ENCODE peak calls at places on chromosomes 3 and 15, in six cellular contexts. One of them, this sample, is unnamed.

GRCh38 chr3:149678365-149678948 is 20.6 kb upstream of the WWTR1 start:
- DNase-seq in coronary artery: no peak
- DNase-seq in mammary epithelial cell: peak
- DNase-seq in body of pancreas: no peak
- DNase-seq in BE2C: peak
- DNase-seq in heart right ventricle: no peak
- DNase-seq in this sample: no peak

GRCh38 chr3:10703875-10704274 is 112.2 kb upstream of the SLC6A11 start:
- DNase-seq in coronary artery: no peak
- DNase-seq in mammary epithelial cell: peak
- DNase-seq in body of pancreas: no peak
- DNase-seq in BE2C: peak
- DNase-seq in heart right ventricle: no peak
- DNase-seq in this sample: peak

GRCh38 chr3:43766672-43767465 is 76.1 kb downstream of the ABHD5 start:
- DNase-seq in coronary artery: no peak
- DNase-seq in mammary epithelial cell: peak
- DNase-seq in body of pancreas: no peak
- DNase-seq in BE2C: no peak
- DNase-seq in heart right ventricle: no peak
- DNase-seq in this sample: no peak

GRCh38 chr3:149441662-149442442 is 32.6 kb upstream of the TM4SF4 start:
- DNase-seq in coronary artery: no peak
- DNase-seq in mammary epithelial cell: no peak
- DNase-seq in body of pancreas: no peak
- DNase-seq in BE2C: no peak
- DNase-seq in heart right ventricle: no peak
- DNase-seq in this sample: no peak

GRCh38 chr15:28133281-28133680 is 34.2 kb upstream of the OCA2 start:
- DNase-seq in coronary artery: no peak
- DNase-seq in mammary epithelial cell: no peak
- DNase-seq in body of pancreas: no peak
- DNase-seq in BE2C: no peak
- DNase-seq in heart right ventricle: no peak
- DNase-seq in this sample: no peak

GRCh38 chr15:79282371-79283251 is at the start of gene ANKRD34C:
- DNase-seq in coronary artery: no peak
- DNase-seq in mammary epithelial cell: no peak
- DNase-seq in body of pancreas: no peak
- DNase-seq in BE2C: peak
- DNase-seq in heart right ventricle: no peak
- DNase-seq in this sample: no peak

GRCh38 chr15:25899870-25900269 is 36.7 kb upstream of the ATP10A start:
- DNase-seq in coronary artery: no peak
- DNase-seq in mammary epithelial cell: no peak
- DNase-seq in body of pancreas: no peak
- DNase-seq in BE2C: no peak
- DNase-seq in heart right ventricle: no peak
- DNase-seq in this sample: no peak

GRCh38 chr3:117754058-117754457 is 1044.5 kb downstream of the TUSC7 start:
- DNase-seq in coronary artery: no peak
- DNase-seq in mammary epithelial cell: no peak
- DNase-seq in body of pancreas: no peak
- DNase-seq in BE2C: no peak
- DNase-seq in heart right ventricle: no peak
- DNase-seq in this sample: no peak

GRCh38 chr15:94235041-94235440 is 3.7 kb downstream of the MCTP2 start:
- DNase-seq in coronary artery: no peak
- DNase-seq in mammary epithelial cell: no peak
- DNase-seq in body of pancreas: no peak
- DNase-seq in BE2C: no peak
- DNase-seq in heart right ventricle: no peak
- DNase-seq in this sample: no peak

GRCh38 chr15:67741313-67741712 is 84.0 kb upstream of the SKOR1 start:
- DNase-seq in coronary artery: no peak
- DNase-seq in mammary epithelial cell: no peak
- DNase-seq in body of pancreas: no peak
- DNase-seq in BE2C: no peak
- DNase-seq in heart right ventricle: no peak
- DNase-seq in this sample: no peak

GRCh38 chr3:22117091-22117490 is 366.1 kb upstream of the ZNF385D start:
- DNase-seq in coronary artery: no peak
- DNase-seq in mammary epithelial cell: no peak
- DNase-seq in body of pancreas: no peak
- DNase-seq in BE2C: no peak
- DNase-seq in heart right ventricle: no peak
- DNase-seq in this sample: no peak

GRCh38 chr3:53159415-53160135 is 1.4 kb upstream of the PRKCD start:
- DNase-seq in coronary artery: no peak
- DNase-seq in mammary epithelial cell: no peak
- DNase-seq in body of pancreas: peak
- DNase-seq in BE2C: no peak
- DNase-seq in heart right ventricle: no peak
- DNase-seq in this sample: no peak

GRCh38 chr15:77243146-77243545 is 172.2 kb upstream of the TSPAN3 start:
- DNase-seq in coronary artery: no peak
- DNase-seq in mammary epithelial cell: no peak
- DNase-seq in body of pancreas: no peak
- DNase-seq in BE2C: no peak
- DNase-seq in heart right ventricle: no peak
- DNase-seq in this sample: peak

GRCh38 chr3:155391583-155391982 is 98.1 kb upstream of the STRIT1 start:
- DNase-seq in coronary artery: no peak
- DNase-seq in mammary epithelial cell: peak
- DNase-seq in body of pancreas: peak
- DNase-seq in BE2C: no peak
- DNase-seq in heart right ventricle: no peak
- DNase-seq in this sample: peak

GRCh38 chr3:142705256-142705655 is 18.6 kb upstream of the TRPC1 start:
- DNase-seq in coronary artery: no peak
- DNase-seq in mammary epithelial cell: no peak
- DNase-seq in body of pancreas: no peak
- DNase-seq in BE2C: peak
- DNase-seq in heart right ventricle: no peak
- DNase-seq in this sample: no peak

GRCh38 chr3:186225603-186226002 is 116.7 kb upstream of the ETV5 start:
- DNase-seq in coronary artery: no peak
- DNase-seq in mammary epithelial cell: no peak
- DNase-seq in body of pancreas: no peak
- DNase-seq in BE2C: no peak
- DNase-seq in heart right ventricle: no peak
- DNase-seq in this sample: no peak

GRCh38 chr3:27253831-27254230 is 115.4 kb downstream of the NEK10 start:
- DNase-seq in coronary artery: no peak
- DNase-seq in mammary epithelial cell: peak
- DNase-seq in body of pancreas: peak
- DNase-seq in BE2C: peak
- DNase-seq in heart right ventricle: no peak
- DNase-seq in this sample: peak

GRCh38 chr3:54188176-54188791 is 65.9 kb downstream of the CACNA2D3 start:
- DNase-seq in coronary artery: no peak
- DNase-seq in mammary epithelial cell: peak
- DNase-seq in body of pancreas: peak
- DNase-seq in BE2C: no peak
- DNase-seq in heart right ventricle: no peak
- DNase-seq in this sample: peak

GRCh38 chr15:70415330-70415884 is 317.7 kb upstream of the TLE3 start:
- DNase-seq in coronary artery: no peak
- DNase-seq in mammary epithelial cell: no peak
- DNase-seq in body of pancreas: no peak
- DNase-seq in BE2C: no peak
- DNase-seq in heart right ventricle: no peak
- DNase-seq in this sample: no peak

GRCh38 chr3:134376385-134376765 is 2.1 kb upstream of the AMOTL2 start:
- DNase-seq in coronary artery: no peak
- DNase-seq in mammary epithelial cell: no peak
- DNase-seq in body of pancreas: no peak
- DNase-seq in BE2C: no peak
- DNase-seq in heart right ventricle: no peak
- DNase-seq in this sample: no peak

GRCh38 chr3:155230382-155230781 is 63.1 kb downstream of the STRIT1 start:
- DNase-seq in coronary artery: no peak
- DNase-seq in mammary epithelial cell: peak
- DNase-seq in body of pancreas: no peak
- DNase-seq in BE2C: no peak
- DNase-seq in heart right ventricle: no peak
- DNase-seq in this sample: peak

GRCh38 chr3:118782755-118783202 is 251.9 kb downstream of the IGSF11 start:
- DNase-seq in coronary artery: no peak
- DNase-seq in mammary epithelial cell: peak
- DNase-seq in body of pancreas: no peak
- DNase-seq in BE2C: no peak
- DNase-seq in heart right ventricle: no peak
- DNase-seq in this sample: no peak

GRCh38 chr3:187318819-187319616 is 27.5 kb upstream of the MASP1 start:
- DNase-seq in coronary artery: no peak
- DNase-seq in mammary epithelial cell: peak
- DNase-seq in body of pancreas: peak
- DNase-seq in BE2C: peak
- DNase-seq in heart right ventricle: no peak
- DNase-seq in this sample: peak

GRCh38 chr3:88617283-88617682 is 467.5 kb downstream of the C3orf38 start:
- DNase-seq in coronary artery: no peak
- DNase-seq in mammary epithelial cell: no peak
- DNase-seq in body of pancreas: no peak
- DNase-seq in BE2C: no peak
- DNase-seq in heart right ventricle: no peak
- DNase-seq in this sample: no peak

GRCh38 chr15:62658498-62658897 is 384.0 kb upstream of the TPM1 start:
- DNase-seq in coronary artery: no peak
- DNase-seq in mammary epithelial cell: peak
- DNase-seq in body of pancreas: peak
- DNase-seq in BE2C: no peak
- DNase-seq in heart right ventricle: peak
- DNase-seq in this sample: no peak

GRCh38 chr3:89851974-89852621 is 744.7 kb downstream of the EPHA3 start:
- DNase-seq in coronary artery: no peak
- DNase-seq in mammary epithelial cell: no peak
- DNase-seq in body of pancreas: peak
- DNase-seq in BE2C: peak
- DNase-seq in heart right ventricle: peak
- DNase-seq in this sample: peak
- TF ChIP-seq CTCF in coronary artery: no peak
- TF ChIP-seq CTCF in mammary epithelial cell: peak
- TF ChIP-seq CTCF in body of pancreas: peak
- TF ChIP-seq CTCF in BE2C: peak
- TF ChIP-seq CTCF in heart right ventricle: peak
- TF ChIP-seq CTCF in this sample: peak

DNA sequence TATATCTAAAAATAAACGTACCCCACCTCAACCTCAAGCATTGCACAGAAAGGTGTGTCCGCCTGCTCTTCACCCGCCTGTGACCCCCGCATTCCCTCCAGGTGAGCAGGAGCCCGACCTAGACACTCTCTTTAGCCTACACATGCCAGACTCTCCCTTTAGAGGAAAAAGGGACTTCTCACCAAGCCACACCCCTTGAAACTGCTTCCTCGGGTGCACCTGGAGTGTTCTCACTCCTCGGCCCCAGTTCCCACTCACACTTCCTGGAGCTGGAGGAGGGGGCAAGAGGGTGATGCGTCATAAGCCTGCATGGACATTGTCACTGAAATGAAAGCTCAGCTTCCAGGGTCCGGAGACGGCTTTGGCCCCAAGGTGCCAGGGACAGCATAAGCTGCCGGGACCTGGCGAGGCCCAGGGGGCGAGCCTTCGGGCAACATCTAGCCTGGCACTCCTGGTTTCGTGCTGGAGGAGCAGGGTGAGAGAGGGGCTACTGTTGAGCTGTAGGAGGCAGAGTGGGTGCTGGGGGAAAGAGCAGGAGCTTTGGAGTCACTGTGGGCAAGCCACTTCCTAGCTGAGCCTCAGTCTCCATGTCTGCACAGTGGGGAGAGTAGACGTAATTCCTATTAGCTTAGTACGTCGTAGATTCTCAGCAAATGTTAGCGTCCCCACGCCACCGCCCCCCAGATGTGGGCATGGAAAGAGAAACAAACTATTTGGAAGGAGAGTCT is 9.8 kb upstream of the MUC4 start:
- DNase-seq in coronary artery: no peak
- DNase-seq in mammary epithelial cell: no peak
- DNase-seq in body of pancreas: peak
- DNase-seq in BE2C: no peak
- DNase-seq in heart right ventricle: no peak
- DNase-seq in this sample: no peak
- H3K4me3 ChIP-seq in coronary artery: no peak
- H3K4me3 ChIP-seq in mammary epithelial cell: no peak
- H3K4me3 ChIP-seq in body of pancreas: no peak
- H3K4me3 ChIP-seq in BE2C: no peak
- H3K4me3 ChIP-seq in heart right ventricle: no peak
- H3K4me3 ChIP-seq in this sample: no peak

GRCh38 chr15:58058068-58058467 is 7.4 kb downstream of the ALDH1A2 start:
- DNase-seq in coronary artery: no peak
- DNase-seq in mammary epithelial cell: no peak
- DNase-seq in body of pancreas: no peak
- DNase-seq in BE2C: no peak
- DNase-seq in heart right ventricle: no peak
- DNase-seq in this sample: no peak

GRCh38 chr15:58058729-58059128 is 6.8 kb downstream of the ALDH1A2 start:
- DNase-seq in coronary artery: no peak
- DNase-seq in mammary epithelial cell: no peak
- DNase-seq in body of pancreas: no peak
- DNase-seq in BE2C: no peak
- DNase-seq in heart right ventricle: no peak
- DNase-seq in this sample: no peak

GRCh38 chr15:58053236-58054153 is 12.0 kb downstream of the ALDH1A2 start:
- DNase-seq in coronary artery: no peak
- DNase-seq in mammary epithelial cell: no peak
- DNase-seq in body of pancreas: no peak
- DNase-seq in BE2C: no peak
- DNase-seq in heart right ventricle: no peak
- DNase-seq in this sample: no peak

GRCh38 chr15:58057559-58057958 is 8.0 kb downstream of the ALDH1A2 start:
- DNase-seq in coronary artery: no peak
- DNase-seq in mammary epithelial cell: peak
- DNase-seq in body of pancreas: no peak
- DNase-seq in BE2C: no peak
- DNase-seq in heart right ventricle: no peak
- DNase-seq in this sample: no peak

DNA sequence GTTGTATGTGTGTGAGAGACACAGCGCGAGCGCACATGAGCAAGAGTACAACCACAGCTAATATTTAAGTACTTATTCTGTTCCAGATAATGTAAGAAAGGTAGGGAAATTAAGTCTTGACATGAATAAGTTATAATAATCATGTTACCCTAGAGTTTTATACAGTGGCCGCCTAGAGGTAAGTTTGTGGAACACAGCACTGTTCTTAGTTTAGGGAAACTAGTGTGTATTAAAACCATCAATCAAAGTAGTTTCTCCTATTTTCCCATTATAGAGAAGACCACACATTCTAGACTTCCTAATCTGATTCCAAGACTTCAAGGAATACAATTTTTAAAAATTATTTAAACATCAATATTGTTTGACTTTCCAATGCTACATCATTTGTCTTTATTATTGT is 9.5 kb downstream of the ALDH1A2 start:
- DNase-seq in coronary artery: no peak
- DNase-seq in mammary epithelial cell: no peak
- DNase-seq in body of pancreas: no peak
- DNase-seq in BE2C: no peak
- DNase-seq in heart right ventricle: no peak
- DNase-seq in this sample: no peak
- TF ChIP-seq CTCF in coronary artery: no peak
- TF ChIP-seq CTCF in mammary epithelial cell: peak
- TF ChIP-seq CTCF in body of pancreas: no peak
- TF ChIP-seq CTCF in BE2C: peak
- TF ChIP-seq CTCF in heart right ventricle: no peak
- TF ChIP-seq CTCF in this sample: peak

GRCh38 chr3:126851382-126851781 is 131.5 kb upstream of the PLXNA1 start:
- DNase-seq in coronary artery: peak
- DNase-seq in mammary epithelial cell: no peak
- DNase-seq in body of pancreas: no peak
- DNase-seq in BE2C: no peak
- DNase-seq in heart right ventricle: no peak
- DNase-seq in this sample: no peak
- H3K4me3 ChIP-seq in coronary artery: no peak
- H3K4me3 ChIP-seq in mammary epithelial cell: no peak
- H3K4me3 ChIP-seq in body of pancreas: no peak
- H3K4me3 ChIP-seq in BE2C: no peak
- H3K4me3 ChIP-seq in heart right ventricle: no peak
- H3K4me3 ChIP-seq in this sample: no peak

This sample was measured in fibroblast of villous mesenchyme.